ENCODE peak calls at places on chromosome 2, in eight cellular contexts. One of them, this sample, is unnamed.

GRCh38 chr2:28219736-28220364 is 172.8 kb upstream of the FOSL2 start:
- DNase-seq in AG04450: no peak
- DNase-seq in AG04449: no peak
- DNase-seq in HL-60: no peak
- DNase-seq in adipocyte: no peak
- DNase-seq in endothelial cell of umbilical vein: no peak
- DNase-seq in uterus: no peak
- DNase-seq in pancreas: no peak
- DNase-seq in this sample: no peak

GRCh38 chr2:239773377-239774141 is 251.6 kb downstream of the NDUFA10 start:
- DNase-seq in AG04449: no peak
- DNase-seq in pancreas: no peak
- DNase-seq in uterus: no peak
- DNase-seq in adipocyte: no peak
- DNase-seq in HL-60: no peak
- DNase-seq in endothelial cell of umbilical vein: no peak
- DNase-seq in AG04450: no peak
- DNase-seq in this sample: no peak

GRCh38 chr2:46814160-46814559 is 101.4 kb downstream of the MCFD2 start:
- DNase-seq in AG04449: no peak
- DNase-seq in HL-60: no peak
- DNase-seq in endothelial cell of umbilical vein: peak; percentile 95
- DNase-seq in AG04450: no peak
- DNase-seq in uterus: peak; percentile 90
- DNase-seq in pancreas: no peak
- DNase-seq in adipocyte: peak; percentile 37
- DNase-seq in this sample: peak; percentile 77

GRCh38 chr2:66171530-66171929 is 263.4 kb upstream of the MEIS1 start:
- DNase-seq in uterus: no peak
- DNase-seq in adipocyte: no peak
- DNase-seq in endothelial cell of umbilical vein: no peak
- DNase-seq in pancreas: no peak
- DNase-seq in AG04450: no peak
- DNase-seq in HL-60: no peak
- DNase-seq in AG04449: no peak
- DNase-seq in this sample: no peak

GRCh38 chr2:204776781-204777559 is 231.7 kb downstream of the PARD3B start:
- DNase-seq in uterus: no peak
- DNase-seq in AG04450: no peak
- DNase-seq in adipocyte: peak; percentile 54
- DNase-seq in HL-60: no peak
- DNase-seq in endothelial cell of umbilical vein: no peak
- DNase-seq in AG04449: no peak
- DNase-seq in pancreas: no peak
- DNase-seq in this sample: peak; percentile 20

GRCh38 chr2:128277961-128278681 is 40.5 kb downstream of the HS6ST1 start:
- DNase-seq in uterus: no peak
- DNase-seq in pancreas: no peak
- DNase-seq in AG04450: no peak
- DNase-seq in endothelial cell of umbilical vein: no peak
- DNase-seq in adipocyte: no peak
- DNase-seq in AG04449: no peak
- DNase-seq in HL-60: no peak
- DNase-seq in this sample: no peak

GRCh38 chr2:233862261-233862768 is 5.9 kb downstream of the MSL3B start:
- DNase-seq in HL-60: no peak
- DNase-seq in AG04449: no peak
- DNase-seq in uterus: no peak
- DNase-seq in AG04450: no peak
- DNase-seq in adipocyte: no peak
- DNase-seq in pancreas: no peak
- DNase-seq in endothelial cell of umbilical vein: no peak
- DNase-seq in this sample: no peak

GRCh38 chr2:20148841-20149702 is 75.9 kb downstream of the SDC1 start:
- DNase-seq in uterus: no peak
- DNase-seq in AG04449: peak; percentile 88
- DNase-seq in AG04450: no peak
- DNase-seq in endothelial cell of umbilical vein: peak; percentile 87
- DNase-seq in HL-60: no peak
- DNase-seq in adipocyte: peak; percentile 79
- DNase-seq in pancreas: no peak
- DNase-seq in this sample: peak; percentile 72

GRCh38 chr2:85604568-85605339 is 2.3 kb upstream of the TMEM150A start:
- DNase-seq in AG04449: no peak
- DNase-seq in endothelial cell of umbilical vein: no peak
- DNase-seq in uterus: no peak
- DNase-seq in AG04450: no peak
- DNase-seq in pancreas: no peak
- DNase-seq in HL-60: no peak
- DNase-seq in adipocyte: peak; percentile 59
- DNase-seq in this sample: no peak
- H3K4me3 ChIP-seq in AG04449: no peak overlapping the region
- H3K4me3 ChIP-seq in endothelial cell of umbilical vein: no peak overlapping the region
- H3K4me3 ChIP-seq in uterus: no peak overlapping the region
- H3K4me3 ChIP-seq in AG04450: no peak overlapping the region
- H3K4me3 ChIP-seq in pancreas: no peak overlapping the region
- H3K4me3 ChIP-seq in HL-60: no peak overlapping the region
- H3K4me3 ChIP-seq in adipocyte: peak overlapping the region; percentile 89
- H3K4me3 ChIP-seq in this sample: no peak overlapping the region

GRCh38 chr2:176176233-176176632 is 12.2 kb upstream of the HOXD1 start:
- DNase-seq in pancreas: no peak
- DNase-seq in AG04449: no peak
- DNase-seq in uterus: no peak
- DNase-seq in HL-60: no peak
- DNase-seq in AG04450: no peak
- DNase-seq in endothelial cell of umbilical vein: no peak
- DNase-seq in adipocyte: no peak
- DNase-seq in this sample: no peak

GRCh38 chr2:176173679-176174381 is 14.6 kb upstream of the HOXD1 start:
- DNase-seq in HL-60: no peak
- DNase-seq in pancreas: no peak
- DNase-seq in adipocyte: no peak
- DNase-seq in AG04449: no peak
- DNase-seq in AG04450: no peak
- DNase-seq in uterus: no peak
- DNase-seq in endothelial cell of umbilical vein: no peak
- DNase-seq in this sample: no peak

GRCh38 chr2:176175729-176176074 is 12.8 kb upstream of the HOXD1 start:
- DNase-seq in HL-60: no peak
- DNase-seq in endothelial cell of umbilical vein: no peak
- DNase-seq in uterus: peak; percentile 26
- DNase-seq in AG04449: no peak
- DNase-seq in pancreas: no peak
- DNase-seq in AG04450: no peak
- DNase-seq in adipocyte: no peak
- DNase-seq in this sample: no peak

GRCh38 chr2:176174382-176174834 is 14.1 kb upstream of the HOXD1 start:
- DNase-seq in AG04450: no peak
- DNase-seq in AG04449: no peak
- DNase-seq in endothelial cell of umbilical vein: no peak
- DNase-seq in pancreas: no peak
- DNase-seq in uterus: peak; percentile 29
- DNase-seq in HL-60: no peak
- DNase-seq in adipocyte: no peak
- DNase-seq in this sample: no peak

GRCh38 chr2:176174850-176175728 is 13.4 kb upstream of the HOXD1 start:
- DNase-seq in uterus: peak; percentile 71
- DNase-seq in HL-60: no peak
- DNase-seq in pancreas: no peak
- DNase-seq in AG04449: no peak
- DNase-seq in AG04450: no peak
- DNase-seq in endothelial cell of umbilical vein: no peak
- DNase-seq in adipocyte: no peak
- DNase-seq in this sample: no peak
- H3K4me3 ChIP-seq in uterus: peak overlapping the region; percentile 20
- H3K4me3 ChIP-seq in HL-60: no peak overlapping the region
- H3K4me3 ChIP-seq in pancreas: no peak overlapping the region
- H3K4me3 ChIP-seq in AG04449: no peak overlapping the region
- H3K4me3 ChIP-seq in AG04450: no peak overlapping the region
- H3K4me3 ChIP-seq in endothelial cell of umbilical vein: no peak overlapping the region
- H3K4me3 ChIP-seq in adipocyte: peak overlapping the region; percentile 47
- H3K4me3 ChIP-seq in this sample: no peak overlapping the region

GRCh38 chr2:120239488-120240287 is 13.0 kb upstream of the RALB start:
- DNase-seq in pancreas: peak; percentile 46
- DNase-seq in AG04450: no peak
- DNase-seq in uterus: peak; percentile 62
- DNase-seq in endothelial cell of umbilical vein: peak; percentile 99
- DNase-seq in adipocyte: peak; percentile 72
- DNase-seq in AG04449: peak; percentile 36
- DNase-seq in HL-60: no peak
- DNase-seq in this sample: peak; percentile 35
- H3K4me3 ChIP-seq in pancreas: no peak overlapping the region
- H3K4me3 ChIP-seq in AG04450: no peak overlapping the region
- H3K4me3 ChIP-seq in uterus: no peak overlapping the region
- H3K4me3 ChIP-seq in endothelial cell of umbilical vein: no peak overlapping the region
- H3K4me3 ChIP-seq in adipocyte: no peak overlapping the region
- H3K4me3 ChIP-seq in AG04449: no peak overlapping the region
- H3K4me3 ChIP-seq in HL-60: no peak overlapping the region
- H3K4me3 ChIP-seq in this sample: no peak overlapping the region

GRCh38 chr2:157559461-157559860 is 69.2 kb downstream of the ACVR1C start:
- DNase-seq in adipocyte: no peak
- DNase-seq in AG04450: no peak
- DNase-seq in HL-60: no peak
- DNase-seq in AG04449: no peak
- DNase-seq in uterus: no peak
- DNase-seq in pancreas: no peak
- DNase-seq in endothelial cell of umbilical vein: no peak
- DNase-seq in this sample: no peak

GRCh38 chr2:157559890-157560289 is 68.8 kb downstream of the ACVR1C start:
- DNase-seq in HL-60: no peak
- DNase-seq in AG04449: no peak
- DNase-seq in uterus: no peak
- DNase-seq in AG04450: no peak
- DNase-seq in endothelial cell of umbilical vein: no peak
- DNase-seq in pancreas: no peak
- DNase-seq in adipocyte: no peak
- DNase-seq in this sample: no peak

GRCh38 chr2:157559061-157559460 is 69.6 kb downstream of the ACVR1C start:
- DNase-seq in AG04449: no peak
- DNase-seq in HL-60: no peak
- DNase-seq in AG04450: no peak
- DNase-seq in adipocyte: peak; percentile 35
- DNase-seq in pancreas: no peak
- DNase-seq in uterus: no peak
- DNase-seq in endothelial cell of umbilical vein: no peak
- DNase-seq in this sample: no peak

DNA sequence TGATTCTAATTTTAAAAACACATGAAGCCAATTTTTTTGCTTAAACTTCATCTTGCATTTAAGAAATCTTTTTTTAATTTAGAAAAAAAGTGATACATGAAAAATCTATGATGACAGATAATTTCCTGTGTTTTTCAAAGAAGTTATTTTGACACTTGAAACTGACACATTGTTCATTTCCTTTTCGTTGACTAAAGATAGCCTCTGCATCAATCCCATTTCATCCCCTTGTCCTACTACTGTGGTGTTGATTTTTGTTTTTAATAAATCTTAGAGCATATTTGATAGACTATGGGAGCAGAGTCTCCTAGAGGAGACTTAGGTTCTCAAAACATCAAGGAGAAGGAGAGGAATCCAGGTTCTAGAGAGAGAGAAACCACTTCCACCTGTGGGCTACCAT is 70.9 kb downstream of the ACVR1C start:
- DNase-seq in pancreas: no peak
- DNase-seq in AG04450: no peak
- DNase-seq in uterus: no peak
- DNase-seq in AG04449: no peak
- DNase-seq in endothelial cell of umbilical vein: no peak
- DNase-seq in adipocyte: no peak
- DNase-seq in HL-60: no peak
- DNase-seq in this sample: no peak
- H3K4me3 ChIP-seq in pancreas: no peak overlapping the region
- H3K4me3 ChIP-seq in AG04450: no peak overlapping the region
- H3K4me3 ChIP-seq in uterus: no peak overlapping the region
- H3K4me3 ChIP-seq in AG04449: no peak overlapping the region
- H3K4me3 ChIP-seq in endothelial cell of umbilical vein: no peak overlapping the region
- H3K4me3 ChIP-seq in adipocyte: no peak overlapping the region
- H3K4me3 ChIP-seq in HL-60: no peak overlapping the region
- H3K4me3 ChIP-seq in this sample: no peak overlapping the region

GRCh38 chr2:223614534-223614933 is 12.4 kb upstream of the SCG2 start:
- DNase-seq in pancreas: no peak
- DNase-seq in HL-60: no peak
- DNase-seq in endothelial cell of umbilical vein: no peak
- DNase-seq in AG04450: no peak
- DNase-seq in AG04449: no peak
- DNase-seq in uterus: no peak
- DNase-seq in adipocyte: no peak
- DNase-seq in this sample: no peak

GRCh38 chr2:223611061-223611460 is 8.9 kb upstream of the SCG2 start:
- DNase-seq in AG04450: no peak
- DNase-seq in AG04449: no peak
- DNase-seq in adipocyte: no peak
- DNase-seq in HL-60: no peak
- DNase-seq in uterus: no peak
- DNase-seq in endothelial cell of umbilical vein: no peak
- DNase-seq in pancreas: no peak
- DNase-seq in this sample: no peak

GRCh38 chr2:223618172-223619035 is 16.2 kb upstream of the SCG2 start:
- DNase-seq in AG04449: no peak
- DNase-seq in endothelial cell of umbilical vein: no peak
- DNase-seq in pancreas: no peak
- DNase-seq in uterus: no peak
- DNase-seq in adipocyte: no peak
- DNase-seq in HL-60: no peak
- DNase-seq in AG04450: no peak
- DNase-seq in this sample: no peak

GRCh38 chr2:223613017-223613950 is 11.1 kb upstream of the SCG2 start:
- DNase-seq in pancreas: peak; percentile 53
- DNase-seq in AG04450: peak; percentile 93
- DNase-seq in AG04449: peak; percentile 92
- DNase-seq in endothelial cell of umbilical vein: peak; percentile 94
- DNase-seq in HL-60: no peak
- DNase-seq in uterus: peak; percentile 83
- DNase-seq in adipocyte: peak; percentile 99
- DNase-seq in this sample: peak; percentile 98

DNA sequence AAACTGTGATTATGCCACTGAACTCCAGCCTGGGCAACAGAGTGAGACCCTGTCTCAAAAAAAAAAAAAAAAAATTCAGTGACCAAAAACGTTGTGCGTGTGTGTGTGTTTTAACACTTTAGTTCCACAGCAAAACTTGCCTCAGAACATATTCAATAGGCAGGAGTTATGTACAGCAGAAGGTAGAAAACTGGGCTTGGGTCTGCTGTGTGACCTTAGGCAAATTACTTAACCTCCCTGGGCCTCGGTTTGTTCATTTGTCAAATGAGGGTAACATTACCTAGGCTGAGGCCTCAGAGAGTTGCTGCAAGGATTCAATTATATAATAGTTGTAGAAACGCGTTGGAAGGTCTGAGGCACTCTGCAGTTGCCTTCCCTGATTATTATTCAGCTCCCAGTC is 10.3 kb upstream of the SCG2 start:
- DNase-seq in pancreas: no peak
- DNase-seq in AG04450: no peak
- DNase-seq in HL-60: no peak
- DNase-seq in uterus: no peak
- DNase-seq in adipocyte: no peak
- DNase-seq in AG04449: no peak
- DNase-seq in endothelial cell of umbilical vein: no peak
- DNase-seq in this sample: no peak
- H3K4me3 ChIP-seq in pancreas: no peak overlapping the region
- H3K4me3 ChIP-seq in AG04450: peak overlapping the region; percentile 48
- H3K4me3 ChIP-seq in HL-60: no peak overlapping the region
- H3K4me3 ChIP-seq in uterus: peak overlapping the region; percentile 22
- H3K4me3 ChIP-seq in adipocyte: peak overlapping the region; percentile 80
- H3K4me3 ChIP-seq in AG04449: peak overlapping the region; percentile 41
- H3K4me3 ChIP-seq in endothelial cell of umbilical vein: peak overlapping the region; percentile 41
- H3K4me3 ChIP-seq in this sample: peak overlapping the region; percentile 37